ENCODE peak calls at places on chromosomes 7 and 10, in six cellular contexts. One of them, this sample, is unnamed.

GRCh38 chr7:137846588-137847417 is at the start of gene DGKI:
- DNase-seq in upper lobe of right lung: peak; percentile 63
- DNase-seq in neural progenitor cell: peak; percentile 82
- DNase-seq in PC-9: no peak
- DNase-seq in tibial nerve: no peak
- DNase-seq in neuronal stem cell: peak; percentile 57
- DNase-seq in this sample: peak; percentile 37

GRCh38 chr10:27192284-27192683 is 37.1 kb downstream of the MASTL start:
- DNase-seq in PC-9: peak; percentile 45
- DNase-seq in upper lobe of right lung: no peak
- DNase-seq in tibial nerve: no peak
- DNase-seq in neural progenitor cell: no peak
- DNase-seq in neuronal stem cell: no peak
- DNase-seq in this sample: no peak

GRCh38 chr7:152402384-152403250 is 33.2 kb downstream of the KMT2C start:
- DNase-seq in neural progenitor cell: no peak
- DNase-seq in upper lobe of right lung: no peak
- DNase-seq in PC-9: peak; percentile 66
- DNase-seq in tibial nerve: no peak
- DNase-seq in neuronal stem cell: no peak
- DNase-seq in this sample: no peak

GRCh38 chr10:17562572-17562971 is 54.6 kb downstream of the HACD1 start:
- DNase-seq in neural progenitor cell: no peak
- DNase-seq in upper lobe of right lung: no peak
- DNase-seq in neuronal stem cell: no peak
- DNase-seq in PC-9: no peak
- DNase-seq in tibial nerve: no peak
- DNase-seq in this sample: no peak

GRCh38 chr10:78361031-78361430 is 327.4 kb downstream of the RPS24 start:
- DNase-seq in tibial nerve: no peak
- DNase-seq in neuronal stem cell: no peak
- DNase-seq in upper lobe of right lung: no peak
- DNase-seq in PC-9: no peak
- DNase-seq in neural progenitor cell: no peak
- DNase-seq in this sample: no peak

GRCh38 chr7:158802535-158803199 is 26.6 kb downstream of the ESYT2 start:
- DNase-seq in tibial nerve: no peak
- DNase-seq in neural progenitor cell: no peak
- DNase-seq in neuronal stem cell: no peak
- DNase-seq in PC-9: peak; percentile 99
- DNase-seq in upper lobe of right lung: no peak
- DNase-seq in this sample: no peak

GRCh38 chr10:128875030-128875744 is 591.9 kb upstream of the MGMT start:
- DNase-seq in tibial nerve: no peak
- DNase-seq in neuronal stem cell: no peak
- DNase-seq in neural progenitor cell: no peak
- DNase-seq in upper lobe of right lung: no peak
- DNase-seq in PC-9: no peak
- DNase-seq in this sample: no peak

GRCh38 chr10:77898323-77899079 is 28.1 kb downstream of the DLG5 start:
- DNase-seq in neuronal stem cell: no peak
- DNase-seq in PC-9: no peak
- DNase-seq in tibial nerve: no peak
- DNase-seq in upper lobe of right lung: peak; percentile 69
- DNase-seq in neural progenitor cell: peak; percentile 31
- DNase-seq in this sample: peak; percentile 59

GRCh38 chr7:158683541-158683940 is 21.1 kb downstream of the NCAPG2 start:
- DNase-seq in upper lobe of right lung: no peak
- DNase-seq in tibial nerve: no peak
- DNase-seq in neuronal stem cell: no peak
- DNase-seq in PC-9: no peak
- DNase-seq in neural progenitor cell: no peak
- DNase-seq in this sample: no peak

GRCh38 chr7:133274265-133274664 is 21.4 kb downstream of the EXOC4 start:
- DNase-seq in upper lobe of right lung: no peak
- DNase-seq in neuronal stem cell: no peak
- DNase-seq in neural progenitor cell: no peak
- DNase-seq in tibial nerve: no peak
- DNase-seq in PC-9: no peak
- DNase-seq in this sample: no peak

GRCh38 chr10:60572511-60573194 is 183.0 kb upstream of the ANK3 start:
- DNase-seq in neuronal stem cell: peak; percentile 18
- DNase-seq in upper lobe of right lung: no peak
- DNase-seq in neural progenitor cell: peak; percentile 62
- DNase-seq in tibial nerve: no peak
- DNase-seq in PC-9: no peak
- DNase-seq in this sample: no peak

GRCh38 chr10:24168258-24169170 is 40.4 kb upstream of the KIAA1217 start:
- DNase-seq in upper lobe of right lung: no peak
- DNase-seq in tibial nerve: no peak
- DNase-seq in neural progenitor cell: no peak
- DNase-seq in PC-9: no peak
- DNase-seq in neuronal stem cell: no peak
- DNase-seq in this sample: no peak

GRCh38 chr7:151403764-151404163 is 6.1 kb downstream of the WDR86 start:
- DNase-seq in neural progenitor cell: no peak
- DNase-seq in tibial nerve: no peak
- DNase-seq in upper lobe of right lung: peak; percentile 54
- DNase-seq in neuronal stem cell: no peak
- DNase-seq in PC-9: peak; percentile 49
- DNase-seq in this sample: no peak

GRCh38 chr10:60661627-60662026 is 116.7 kb upstream of the CDK1 start:
- DNase-seq in upper lobe of right lung: no peak
- DNase-seq in PC-9: peak; percentile 75
- DNase-seq in neural progenitor cell: no peak
- DNase-seq in tibial nerve: no peak
- DNase-seq in neuronal stem cell: no peak
- DNase-seq in this sample: no peak

GRCh38 chr10:15209827-15210509 is 41.5 kb upstream of the NMT2 start:
- DNase-seq in neuronal stem cell: peak; percentile 63
- DNase-seq in PC-9: no peak
- DNase-seq in tibial nerve: peak; percentile 76
- DNase-seq in neural progenitor cell: peak; percentile 89
- DNase-seq in upper lobe of right lung: peak; percentile 73
- DNase-seq in this sample: peak; percentile 69

GRCh38 chr10:436013-436697 is 253.3 kb downstream of the DIP2C start:
- DNase-seq in neuronal stem cell: no peak
- DNase-seq in neural progenitor cell: no peak
- DNase-seq in upper lobe of right lung: no peak
- DNase-seq in tibial nerve: no peak
- DNase-seq in PC-9: no peak
- DNase-seq in this sample: no peak

GRCh38 chr7:25664593-25664992 is 436.3 kb upstream of the NPVF start:
- DNase-seq in tibial nerve: no peak
- DNase-seq in PC-9: no peak
- DNase-seq in upper lobe of right lung: no peak
- DNase-seq in neuronal stem cell: no peak
- DNase-seq in neural progenitor cell: no peak
- DNase-seq in this sample: no peak

GRCh38 chr10:61837748-61838055 is 63.8 kb upstream of the ARID5B start:
- DNase-seq in neuronal stem cell: no peak
- DNase-seq in PC-9: no peak
- DNase-seq in upper lobe of right lung: no peak
- DNase-seq in neural progenitor cell: no peak
- DNase-seq in tibial nerve: no peak
- DNase-seq in this sample: no peak

GRCh38 chr10:61836888-61837747 is 64.4 kb upstream of the ARID5B start:
- DNase-seq in neural progenitor cell: no peak
- DNase-seq in upper lobe of right lung: no peak
- DNase-seq in tibial nerve: no peak
- DNase-seq in neuronal stem cell: no peak
- DNase-seq in PC-9: peak; percentile 95
- DNase-seq in this sample: no peak

GRCh38 chr10:61835909-61836232 is 65.6 kb upstream of the ARID5B start:
- DNase-seq in neural progenitor cell: no peak
- DNase-seq in neuronal stem cell: no peak
- DNase-seq in upper lobe of right lung: no peak
- DNase-seq in PC-9: no peak
- DNase-seq in tibial nerve: no peak
- DNase-seq in this sample: no peak

GRCh38 chr10:61835069-61835908 is 66.2 kb upstream of the ARID5B start:
- DNase-seq in PC-9: no peak
- DNase-seq in upper lobe of right lung: no peak
- DNase-seq in neural progenitor cell: peak; percentile 39
- DNase-seq in neuronal stem cell: no peak
- DNase-seq in tibial nerve: no peak
- DNase-seq in this sample: no peak

GRCh38 chr10:61836233-61836887 is 65.1 kb upstream of the ARID5B start:
- DNase-seq in PC-9: peak; percentile 75
- DNase-seq in tibial nerve: no peak
- DNase-seq in upper lobe of right lung: no peak
- DNase-seq in neural progenitor cell: no peak
- DNase-seq in neuronal stem cell: no peak
- DNase-seq in this sample: no peak
- H3K27ac ChIP-seq in PC-9: peak overlapping the region; percentile 70
- H3K27ac ChIP-seq in tibial nerve: peak overlapping the region; percentile 76
- H3K27ac ChIP-seq in upper lobe of right lung: peak overlapping the region; percentile 63
- H3K27ac ChIP-seq in neural progenitor cell: no peak overlapping the region
- H3K27ac ChIP-seq in neuronal stem cell: no peak overlapping the region
- H3K27ac ChIP-seq in this sample: peak overlapping the region; percentile 47

GRCh38 chr7:131454538-131454937 is 101.9 kb downstream of the PODXL start:
- DNase-seq in upper lobe of right lung: no peak
- DNase-seq in tibial nerve: no peak
- DNase-seq in neuronal stem cell: no peak
- DNase-seq in neural progenitor cell: no peak
- DNase-seq in PC-9: no peak
- DNase-seq in this sample: no peak

GRCh38 chr7:131459256-131459655 is 97.2 kb downstream of the PODXL start:
- DNase-seq in neuronal stem cell: no peak
- DNase-seq in PC-9: no peak
- DNase-seq in tibial nerve: no peak
- DNase-seq in upper lobe of right lung: no peak
- DNase-seq in neural progenitor cell: no peak
- DNase-seq in this sample: no peak

GRCh38 chr7:131455546-131455945 is 100.9 kb downstream of the PODXL start:
- DNase-seq in tibial nerve: no peak
- DNase-seq in PC-9: no peak
- DNase-seq in neural progenitor cell: no peak
- DNase-seq in neuronal stem cell: no peak
- DNase-seq in upper lobe of right lung: no peak
- DNase-seq in this sample: no peak
- H3K27ac ChIP-seq in tibial nerve: peak overlapping the region; percentile 84
- H3K27ac ChIP-seq in PC-9: no peak overlapping the region
- H3K27ac ChIP-seq in neural progenitor cell: no peak overlapping the region
- H3K27ac ChIP-seq in neuronal stem cell: no peak overlapping the region
- H3K27ac ChIP-seq in upper lobe of right lung: no peak overlapping the region
- H3K27ac ChIP-seq in this sample: no peak overlapping the region

GRCh38 chr7:40824461-40824860 is 689.7 kb downstream of the SUGCT start:
- DNase-seq in neural progenitor cell: no peak
- DNase-seq in tibial nerve: no peak
- DNase-seq in PC-9: no peak
- DNase-seq in upper lobe of right lung: no peak
- DNase-seq in neuronal stem cell: no peak
- DNase-seq in this sample: no peak
- H3K27ac ChIP-seq in neural progenitor cell: no peak overlapping the region
- H3K27ac ChIP-seq in tibial nerve: no peak overlapping the region
- H3K27ac ChIP-seq in PC-9: no peak overlapping the region
- H3K27ac ChIP-seq in upper lobe of right lung: no peak overlapping the region
- H3K27ac ChIP-seq in neuronal stem cell: no peak overlapping the region
- H3K27ac ChIP-seq in this sample: no peak overlapping the region

DNA sequence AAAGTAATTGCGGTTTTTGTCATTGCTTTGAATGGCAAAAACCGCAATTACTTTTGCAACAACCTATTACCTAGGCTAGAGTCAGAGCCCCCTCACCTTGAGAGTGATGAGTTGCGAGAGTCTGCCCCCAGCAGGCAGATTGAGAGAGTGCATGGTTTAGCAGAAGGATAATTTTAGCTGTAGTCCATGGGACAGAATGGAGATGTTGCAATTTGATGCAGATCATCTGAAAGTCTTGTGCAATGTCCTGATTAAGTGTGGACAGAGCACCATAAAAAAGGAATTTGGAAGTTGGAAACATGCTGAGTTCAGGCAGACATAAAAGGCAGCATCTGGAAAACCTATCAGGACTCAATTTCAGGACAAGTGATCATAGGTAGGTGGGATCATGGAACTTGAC is 48.7 kb downstream of the GPR141 start:
- DNase-seq in neuronal stem cell: peak; percentile 27
- DNase-seq in upper lobe of right lung: no peak
- DNase-seq in PC-9: no peak
- DNase-seq in tibial nerve: peak; percentile 63
- DNase-seq in neural progenitor cell: peak; percentile 67
- DNase-seq in this sample: no peak
- H3K27ac ChIP-seq in neuronal stem cell: no peak overlapping the region
- H3K27ac ChIP-seq in upper lobe of right lung: no peak overlapping the region
- H3K27ac ChIP-seq in PC-9: no peak overlapping the region
- H3K27ac ChIP-seq in tibial nerve: no peak overlapping the region
- H3K27ac ChIP-seq in neural progenitor cell: no peak overlapping the region
- H3K27ac ChIP-seq in this sample: no peak overlapping the region

GRCh38 chr7:149884541-149884940 is 10.8 kb downstream of the ATP6V0E2 start:
- DNase-seq in PC-9: no peak
- DNase-seq in neuronal stem cell: no peak
- DNase-seq in upper lobe of right lung: no peak
- DNase-seq in tibial nerve: no peak
- DNase-seq in neural progenitor cell: no peak
- DNase-seq in this sample: no peak

GRCh38 chr7:149887311-149887710 is 13.5 kb downstream of the ATP6V0E2 start:
- DNase-seq in upper lobe of right lung: no peak
- DNase-seq in tibial nerve: no peak
- DNase-seq in neuronal stem cell: no peak
- DNase-seq in PC-9: no peak
- DNase-seq in neural progenitor cell: no peak
- DNase-seq in this sample: no peak

GRCh38 chr7:149885191-149886017 is 11.6 kb downstream of the ATP6V0E2 start:
- DNase-seq in PC-9: no peak
- DNase-seq in upper lobe of right lung: no peak
- DNase-seq in neuronal stem cell: peak; percentile 46
- DNase-seq in tibial nerve: no peak
- DNase-seq in neural progenitor cell: peak; percentile 82
- DNase-seq in this sample: no peak

GRCh38 chr7:149884016-149884415 is 10.2 kb downstream of the ATP6V0E2 start:
- DNase-seq in neural progenitor cell: no peak
- DNase-seq in PC-9: no peak
- DNase-seq in upper lobe of right lung: no peak
- DNase-seq in neuronal stem cell: no peak
- DNase-seq in tibial nerve: no peak
- DNase-seq in this sample: no peak

GRCh38 chr7:149886018-149886416 is 12.2 kb downstream of the ATP6V0E2 start:
- DNase-seq in neuronal stem cell: no peak
- DNase-seq in tibial nerve: no peak
- DNase-seq in upper lobe of right lung: no peak
- DNase-seq in PC-9: no peak
- DNase-seq in neural progenitor cell: no peak
- DNase-seq in this sample: no peak
- H3K27ac ChIP-seq in neuronal stem cell: no peak overlapping the region
- H3K27ac ChIP-seq in tibial nerve: no peak overlapping the region
- H3K27ac ChIP-seq in upper lobe of right lung: no peak overlapping the region
- H3K27ac ChIP-seq in PC-9: no peak overlapping the region
- H3K27ac ChIP-seq in neural progenitor cell: peak overlapping the region; percentile 62
- H3K27ac ChIP-seq in this sample: no peak overlapping the region

DNA sequence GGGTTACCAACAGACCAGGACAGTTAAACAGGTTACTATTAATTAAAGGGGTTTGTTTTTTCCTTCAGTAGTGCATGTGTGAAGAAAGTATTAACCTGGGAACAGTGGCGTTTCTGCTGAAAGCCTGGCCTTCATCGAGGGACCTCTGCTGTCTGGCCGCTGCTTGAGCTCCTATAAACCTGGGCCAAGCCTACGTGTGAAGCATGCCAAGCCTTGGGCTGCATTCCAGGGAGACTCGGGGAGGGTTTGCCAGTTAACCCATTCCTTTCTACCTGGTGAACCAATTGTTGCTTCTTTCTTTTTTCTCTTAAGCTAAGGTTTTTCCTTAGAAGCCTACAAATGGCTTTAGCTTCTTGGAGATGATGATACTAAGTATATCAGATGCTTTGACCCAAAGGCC is 23.6 kb downstream of the PFKP start:
- DNase-seq in PC-9: peak; percentile 80
- DNase-seq in upper lobe of right lung: peak; percentile 78
- DNase-seq in neural progenitor cell: peak; percentile 48
- DNase-seq in neuronal stem cell: no peak
- DNase-seq in tibial nerve: no peak
- DNase-seq in this sample: peak; percentile 74
- H3K27ac ChIP-seq in PC-9: peak overlapping the region; percentile 95
- H3K27ac ChIP-seq in upper lobe of right lung: peak overlapping the region; percentile 76
- H3K27ac ChIP-seq in neural progenitor cell: no peak overlapping the region
- H3K27ac ChIP-seq in neuronal stem cell: no peak overlapping the region
- H3K27ac ChIP-seq in tibial nerve: no peak overlapping the region
- H3K27ac ChIP-seq in this sample: peak overlapping the region; percentile 68